ENCODE peak calls at places on chromosomes 1 and 21, in five cellular contexts. Y is A549; Z is CD4-positive, alpha-beta memory T cell; F is tibial artery; J is CD4-positive, CD25-positive, alpha-beta regulatory T cell. B is an unnamed sample.

GRCh38 chr1:173424137-173424536 is 53.0 kb upstream of the PRDX6 start:
- DNase-seq in Y (no peak), Z (no peak), F (no peak), J (no peak), B (no peak)

GRCh38 chr1:18089488-18089887 is 18.1 kb upstream of the IGSF21 start:
- DNase-seq in Y (no peak), Z (no peak), F (no peak), J (no peak), B (no peak)

GRCh38 chr1:209319549-209319948 is 264.0 kb upstream of the CAMK1G start:
- DNase-seq in Y (no peak), Z (no peak), F (no peak), J (no peak), B (no peak)

GRCh38 chr21:34579411-34579810 is 35.5 kb downstream of the RCAN1 start:
- DNase-seq in Y (no peak), Z (no peak), F (no peak), J (no peak), B (no peak)

GRCh38 chr1:23403355-23403734 is 21.2 kb downstream of the TCEA3 start:
- DNase-seq in Y (no peak), Z (no peak), F (no peak), J (no peak), B (no peak)

GRCh38 chr1:55140137-55140536 is 75.0 kb downstream of the USP24 start:
- DNase-seq in Y (no peak), Z (no peak), F (no peak), J (no peak), B (no peak)

GRCh38 chr1:153677718-153678518 is 570 bp upstream of the NPR1 start:
- DNase-seq in Y (peak; percentile 69), Z (no peak), F (peak; percentile 82), J (peak; percentile 50), B (peak; percentile 83)

GRCh38 chr1:222557148-222557547 is 9.2 kb upstream of the HHIPL2 start:
- DNase-seq in Y (no peak), Z (no peak), F (no peak), J (no peak), B (no peak)

GRCh38 chr1:31891280-31891679 is 46.9 kb downstream of the PTP4A2 start:
- DNase-seq in Y (no peak), Z (no peak), F (no peak), J (no peak), B (no peak)

GRCh38 chr1:93607814-93608187 is 73.8 kb downstream of the BCAR3 start:
- DNase-seq in Y (no peak), Z (no peak), F (no peak), J (no peak), B (no peak)

GRCh38 chr1:33602271-33602670 is 129.8 kb downstream of the ZSCAN20 start:
- DNase-seq in Y (no peak), Z (no peak), F (no peak), J (no peak), B (no peak)

GRCh38 chr1:231954751-231955150 is 328.2 kb downstream of the DISC1 start:
- DNase-seq in Y (no peak), Z (no peak), F (no peak), J (no peak), B (no peak)

GRCh38 chr21:26093094-26093493 is 77.5 kb downstream of the APP start:
- DNase-seq in Y (no peak), Z (no peak), F (no peak), J (no peak), B (no peak)

GRCh38 chr1:101288491-101288944 is 51.7 kb downstream of the S1PR1 start:
- DNase-seq in Y (peak; percentile 51), Z (peak; percentile 78), F (peak; percentile 69), J (peak; percentile 76), B (peak; percentile 81)

GRCh38 chr1:216450252-216450651 is 27.0 kb upstream of the USH2A start:
- DNase-seq in Y (no peak), Z (no peak), F (no peak), J (no peak), B (no peak)

GRCh38 chr21:44875341-44875740 is 1.9 kb upstream of the PTTG1IP start:
- DNase-seq in Y (no peak), Z (peak; percentile 62), F (no peak), J (peak; percentile 27), B (no peak)

GRCh38 chr1:36824390-36824861 is 209.9 kb downstream of the GRIK3 start:
- DNase-seq in Y (no peak), Z (no peak), F (no peak), J (no peak), B (no peak)

GRCh38 chr1:74937176-74937575 is 197.0 kb upstream of the LHX8 start:
- DNase-seq in Y (no peak), Z (no peak), F (no peak), J (no peak), B (no peak)

GRCh38 chr21:38841472-38841871 is 35.7 kb downstream of the ETS2 start:
- DNase-seq in Y (no peak), Z (no peak), F (no peak), J (no peak), B (no peak)

GRCh38 chr1:3352084-3352951 is 102.1 kb upstream of the ARHGEF16 start:
- DNase-seq in Y (no peak), Z (no peak), F (peak; percentile 93), J (no peak), B (peak; percentile 71)

GRCh38 chr21:26804895-26805609 is 40.2 kb downstream of the ADAMTS1 start:
- DNase-seq in Y (no peak), Z (no peak), F (no peak), J (no peak), B (no peak)

GRCh38 chr1:47725000-47725731 is 272.0 kb downstream of the TRABD2B start:
- DNase-seq in Y (peak; percentile 31), Z (no peak), F (no peak), J (no peak), B (no peak)

GRCh38 chr1:216917039-216917438 is 193.8 kb upstream of the ESRRG start:
- DNase-seq in Y (no peak), Z (no peak), F (no peak), J (no peak), B (no peak)

GRCh38 chr1:7539772-7540175 is 231.3 kb upstream of the VAMP3 start:
- DNase-seq in Y (no peak), Z (no peak), F (no peak), J (no peak), B (no peak)

GRCh38 chr1:87084247-87084836 is 169.9 kb downstream of the HS2ST1 start:
- DNase-seq in Y (peak; percentile 1), Z (no peak), F (no peak), J (peak; percentile 53), B (no peak)

GRCh38 chr1:186191511-186191910 is 183.5 kb downstream of the TPR start:
- DNase-seq in Y (no peak), Z (no peak), F (no peak), J (no peak), B (no peak)

GRCh38 chr1:81410351-81410750 is 390.4 kb upstream of the ADGRL2 start:
- DNase-seq in Y (no peak), Z (no peak), F (no peak), J (no peak), B (no peak)

GRCh38 chr1:109959974-109960744 is 24.4 kb upstream of the AHCYL1 start:
- DNase-seq in Y (peak; percentile 87), Z (no peak), F (no peak), J (no peak), B (no peak)

GRCh38 chr1:170261669-170262068 is 115.9 kb downstream of the NTMT2 start:
- DNase-seq in Y (no peak), Z (no peak), F (no peak), J (no peak), B (no peak)

GRCh38 chr21:26834181-26834945 is 10.8 kb downstream of the ADAMTS1 start:
- DNase-seq in Y (no peak), Z (no peak), F (no peak), J (no peak), B (no peak)

GRCh38 chr1:103112535-103112934 is 4.2 kb upstream of the COL11A1 start:
- DNase-seq in Y (no peak), Z (no peak), F (no peak), J (no peak), B (no peak)

GRCh38 chr1:212396638-212397037 is 18.0 kb downstream of the PACC1 start:
- DNase-seq in Y (no peak), Z (no peak), F (no peak), J (no peak), B (no peak)

GRCh38 chr1:47906009-47906432 is 91.2 kb downstream of the TRABD2B start:
- DNase-seq in Y (no peak), Z (no peak), F (peak; percentile 77), J (no peak), B (no peak)

GRCh38 chr1:46157916-46158311 is 17.0 kb upstream of the TSPAN1 start:
- DNase-seq in Y (no peak), Z (no peak), F (no peak), J (no peak), B (no peak)

GRCh38 chr1:17207966-17208418 is 3.1 kb downstream of the PADI1 start:
- DNase-seq in Y (peak; percentile 70), Z (peak; percentile 71), F (no peak), J (no peak), B (no peak)

GRCh38 chr1:161226320-161226711 is 456 bp downstream of the TOMM40L start:
- DNase-seq in Y (no peak), Z (no peak), F (no peak), J (no peak), B (no peak)

GRCh38 chr1:161225534-161226319 is at the start of gene TOMM40L:
- DNase-seq in Y (peak; percentile 97), Z (peak; percentile 97), F (peak; percentile 95), J (peak; percentile 93), B (peak; percentile 79)

GRCh38 chr1:161228032-161228431 is 2.2 kb downstream of the TOMM40L start:
- DNase-seq in Y (no peak), Z (no peak), F (no peak), J (no peak), B (no peak)

GRCh38 chr1:161226759-161227158 is 899 bp downstream of the TOMM40L start:
- DNase-seq in Y (no peak), Z (no peak), F (no peak), J (no peak), B (no peak)

GRCh38 chr1:161227196-161227871 is 1.5 kb downstream of the TOMM40L start:
- DNase-seq in Y (peak; percentile 83), Z (peak; percentile 86), F (peak; percentile 88), J (peak; percentile 85), B (no peak)
- H3K4me3 ChIP-seq in Y (no peak overlapping the region), Z (peak overlapping the region; percentile 32), F (peak overlapping the region; percentile 16), J (peak overlapping the region; percentile 80), B (no peak overlapping the region)

GRCh38 chr1:230322421-230322756 is 103.7 kb downstream of the PGBD5 start:
- DNase-seq in Y (no peak), Z (no peak), F (no peak), J (no peak), B (no peak)
- H3K27ac ChIP-seq in Y (no peak overlapping the region), Z (no peak overlapping the region), F (no peak overlapping the region), J (no peak overlapping the region), B (no peak overlapping the region)

GRCh38 chr1:6241887-6242740 is 1.9 kb upstream of the HES3 start:
- DNase-seq in Y (no peak), Z (no peak), F (no peak), J (no peak), B (no peak)
- H3K4me3 ChIP-seq in Y (peak overlapping the region; percentile 41), Z (no peak overlapping the region), F (no peak overlapping the region), J (no peak overlapping the region), B (peak overlapping the region; percentile 27)

DNA sequence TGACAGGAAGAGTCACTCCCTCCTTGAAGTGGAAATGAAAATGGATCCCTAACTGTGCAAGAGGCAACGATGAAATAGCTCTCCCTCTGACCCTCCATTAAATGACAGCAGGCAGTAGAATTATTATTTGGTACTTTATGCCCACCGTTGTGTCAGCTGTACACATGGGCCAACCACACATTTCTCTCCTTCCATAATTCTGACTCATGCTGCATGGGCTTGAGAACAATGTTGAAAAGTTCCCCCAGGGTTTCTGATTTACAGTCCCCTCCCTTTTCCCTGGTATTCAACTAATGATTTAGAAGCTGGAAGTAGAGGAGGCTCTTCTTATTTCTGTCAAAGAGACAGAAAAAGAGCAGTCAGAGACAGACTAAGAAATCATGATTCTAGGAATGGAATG is 103.5 kb downstream of the RGS7 start:
- DNase-seq in Y (no peak), Z (no peak), F (no peak), J (no peak), B (no peak)
- H3K27ac ChIP-seq in Y (no peak overlapping the region), Z (no peak overlapping the region), F (no peak overlapping the region), J (no peak overlapping the region), B (no peak overlapping the region)